ENCODE peak calls at places on chromosomes 5 and 9, in six cellular contexts. C, A, P, Q, J and U are unnamed samples. For H3K4me1, the result is how much of the 10 kb centered on the place peaks cover.

GRCh38 chr5:151156732-151157402 is 712 bp downstream of the ANXA6 start:
- DNase-seq in C (peak), A (no peak), P (peak), Q (no peak), J (no peak), U (no peak)

GRCh38 chr9:114303977-114304376 is 18.9 kb upstream of the ORM1 start:
- DNase-seq in C (no peak), A (no peak), P (peak), Q (no peak), J (no peak), U (no peak)

GRCh38 chr9:3788211-3788610 is 262.4 kb upstream of the RFX3 start:
- DNase-seq in C (no peak), A (no peak), P (no peak), Q (no peak), J (no peak), U (no peak)

GRCh38 chr5:96113170-96113939 is 151.7 kb upstream of the ELL2 start:
- DNase-seq in C (no peak), A (no peak), P (no peak), Q (peak), J (no peak), U (no peak)

GRCh38 chr9:87541663-87542062 is 44.0 kb downstream of the DAPK1 start:
- DNase-seq in C (no peak), A (no peak), P (no peak), Q (no peak), J (no peak), U (no peak)

GRCh38 chr5:148615644-148616283 is 38.6 kb downstream of the HTR4 start:
- DNase-seq in C (no peak), A (no peak), P (no peak), Q (no peak), J (no peak), U (no peak)

GRCh38 chr5:82509726-82510125 is 231.6 kb upstream of the RPS23 start:
- DNase-seq in C (no peak), A (no peak), P (no peak), Q (no peak), J (no peak), U (no peak)

GRCh38 chr5:95969055-95969454 is 7.4 kb upstream of the ELL2 start:
- DNase-seq in C (no peak), A (no peak), P (no peak), Q (no peak), J (no peak), U (no peak)

GRCh38 chr9:130159814-130160670 is 12.2 kb upstream of the NCS1 start:
- DNase-seq in C (no peak), A (no peak), P (peak), Q (no peak), J (no peak), U (no peak)

DNA sequence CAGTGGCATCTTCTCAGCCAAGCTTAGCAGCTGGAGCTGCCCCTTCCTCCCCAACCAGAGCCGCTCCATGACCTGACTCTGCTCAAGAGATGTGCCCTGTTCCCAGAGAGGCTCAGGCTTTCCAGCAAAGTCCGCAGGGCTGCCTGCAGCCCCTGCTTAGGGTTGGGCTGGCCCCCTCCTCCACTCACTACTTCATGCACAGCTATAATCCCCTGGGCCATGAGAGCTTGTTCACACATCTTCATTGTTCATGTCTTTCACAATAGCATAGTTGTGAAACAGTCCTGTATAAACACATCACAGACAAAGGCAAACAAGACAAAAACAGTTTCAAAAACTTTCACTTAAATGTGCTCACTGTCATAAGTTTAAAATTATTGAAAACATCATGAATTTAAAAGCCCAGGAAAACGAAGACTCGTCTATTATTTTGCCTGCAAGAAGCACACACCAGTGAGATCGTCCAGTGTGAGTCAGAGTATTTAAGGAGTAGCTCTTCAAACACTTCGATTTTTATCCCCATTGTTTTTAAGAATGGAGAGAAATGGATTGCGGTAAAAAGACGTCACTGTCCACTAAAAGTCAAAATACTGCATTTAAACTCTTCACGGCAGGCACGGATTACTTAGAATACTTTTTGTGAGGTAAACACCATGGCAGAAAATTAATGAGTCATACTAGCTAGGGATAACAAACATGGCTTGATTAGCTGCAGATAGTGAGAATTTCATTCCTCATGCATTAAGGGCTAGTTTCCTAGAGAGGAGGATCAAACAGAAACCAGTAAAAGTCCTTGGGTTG is 40.7 kb upstream of the S1PR3 start:
- DNase-seq in C (no peak), A (no peak), P (no peak), Q (no peak), J (no peak), U (no peak)
- H3K4me1 ChIP-seq in C (half or more), A (under half), P (under half), Q (under half), J (under half), U (under half)

GRCh38 chr9:99124534-99124933 is 19.6 kb downstream of the TGFBR1 start:
- DNase-seq in C (no peak), A (no peak), P (no peak), Q (no peak), J (no peak), U (no peak)
- H3K4me1 ChIP-seq in C (half or more), A (half or more), P (under half), Q (half or more), J (half or more), U (under half)

GRCh38 chr9:37916471-37917314 is 12.8 kb upstream of the SLC25A51 start:
- DNase-seq in C (peak), A (no peak), P (no peak), Q (peak), J (no peak), U (no peak)
- H3K4me1 ChIP-seq in C (under half), A (under half), P (under half), Q (under half), J (under half), U (under half)

GRCh38 chr9:121731090-121731489 is 79.7 kb downstream of the DAB2IP start:
- DNase-seq in C (no peak), A (no peak), P (no peak), Q (no peak), J (peak), U (no peak)

GRCh38 chr9:121731919-121732318 is 80.5 kb downstream of the DAB2IP start:
- DNase-seq in C (no peak), A (no peak), P (no peak), Q (no peak), J (no peak), U (no peak)

GRCh38 chr9:121734465-121734864 is 83.0 kb downstream of the DAB2IP start:
- DNase-seq in C (no peak), A (no peak), P (no peak), Q (no peak), J (no peak), U (no peak)

GRCh38 chr9:121732886-121733285 is 81.5 kb downstream of the DAB2IP start:
- DNase-seq in C (no peak), A (no peak), P (no peak), Q (no peak), J (no peak), U (no peak)

GRCh38 chr9:121732383-121732782 is 80.9 kb downstream of the DAB2IP start:
- DNase-seq in C (no peak), A (no peak), P (no peak), Q (no peak), J (no peak), U (no peak)
- H3K4me1 ChIP-seq in C (half or more), A (under half), P (under half), Q (half or more), J (half or more), U (under half)